ENCODE peak calls at places on chromosomes 11 and 22, in six cellular contexts. B is CD8-positive, alpha-beta T cell; U is IMR-90; O is effector memory CD4-positive, alpha-beta T cell; T is GM23248; N is cardiac muscle cell. A is an unnamed sample.
A peak's percentile ranks its signal among the peaks of the same experiment; 100 is the strongest.

GRCh38 chr11:13685461-13686108 is 17.1 kb downstream of the FAR1 start:
- DNase-seq in O (no peak), N (no peak), U (peak; percentile 15), T (peak; percentile 23), B (no peak), A (no peak)

GRCh38 chr11:42770444-42771065 is 541.2 kb upstream of the API5 start:
- DNase-seq in N (peak; percentile 40), T (peak; percentile 43), B (no peak), O (no peak), U (no peak), A (no peak)

GRCh38 chr11:2305862-2306823 is 4.3 kb downstream of the TSPAN32 start:
- DNase-seq in U (peak; percentile 85), N (no peak), T (peak; percentile 73), O (no peak), B (peak; percentile 42), A (peak; percentile 89)

GRCh38 chr11:81644239-81644840 is 1089.3 kb downstream of the FAM181B start:
- DNase-seq in U (peak; percentile 23), N (peak; percentile 75), O (no peak), B (no peak), T (peak; percentile 73), A (peak; percentile 8)

GRCh38 chr22:43060213-43060612 is 29.0 kb downstream of the TTLL1 start:
- DNase-seq in N (peak; percentile 46), O (no peak), T (peak; percentile 19), U (no peak), B (peak; percentile 21), A (no peak)

GRCh38 chr11:124766156-124766555 is 4.1 kb upstream of the ESAM start:
- DNase-seq in O (no peak), T (no peak), B (no peak), U (no peak), N (no peak), A (no peak)

GRCh38 chr11:8597182-8597581 is 3.2 kb upstream of the STK33 start:
- DNase-seq in U (peak; percentile 70), O (no peak), T (peak; percentile 93), B (no peak), N (no peak), A (no peak)

GRCh38 chr11:57751676-57752253 is at the start of gene BTBD18:
- DNase-seq in B (no peak), U (peak; percentile 58), T (peak; percentile 82), O (no peak), N (peak; percentile 70), A (no peak)

GRCh38 chr22:49299821-49300231 is 527.8 kb downstream of the BRD1 start:
- DNase-seq in O (no peak), B (peak; percentile 0), U (no peak), T (no peak), N (no peak), A (no peak)

GRCh38 chr11:130633466-130633865 is 185.0 kb downstream of the ADAMTS15 start:
- DNase-seq in U (peak; percentile 67), O (no peak), N (no peak), T (peak; percentile 23), B (no peak), A (no peak)

GRCh38 chr11:8219257-8220021 is 44.2 kb downstream of the LMO1 start:
- DNase-seq in T (peak; percentile 68), B (no peak), U (peak; percentile 55), N (peak; percentile 60), O (no peak), A (peak; percentile 56)

GRCh38 chr22:27137809-27138400 is 480.5 kb downstream of the MIAT start:
- DNase-seq in B (no peak), N (no peak), O (no peak), U (no peak), T (no peak), A (no peak)

GRCh38 chr11:92180664-92181251 is 43.9 kb upstream of the FAT3 start:
- DNase-seq in T (peak; percentile 80), U (peak; percentile 47), B (no peak), N (no peak), O (no peak), A (peak; percentile 17)

GRCh38 chr22:35328472-35328885 is 28.8 kb downstream of the TOM1 start:
- DNase-seq in T (no peak), N (no peak), B (no peak), U (no peak), O (no peak), A (no peak)

GRCh38 chr11:73312806-73313403 is 4.8 kb downstream of the ARHGEF17 start:
- DNase-seq in U (peak; percentile 72), N (no peak), B (no peak), O (no peak), T (peak; percentile 83), A (no peak)

GRCh38 chr11:9574556-9574805 is 1.0 kb downstream of the WEE1 start:
- DNase-seq in B (peak; percentile 17), U (no peak), O (no peak), T (no peak), N (no peak), A (peak; percentile 18)

GRCh38 chr22:33913188-33913587 is 7.1 kb downstream of the LARGE1 start:
- DNase-seq in O (no peak), T (no peak), B (no peak), N (no peak), U (no peak), A (no peak)

GRCh38 chr22:46653596-46653995 is 33.4 kb downstream of the GRAMD4 start:
- DNase-seq in T (no peak), N (no peak), O (no peak), B (no peak), U (no peak), A (no peak)

GRCh38 chr22:27247691-27248434 is 553.7 kb downstream of the MN1 start:
- DNase-seq in N (no peak), O (no peak), T (peak; percentile 48), B (no peak), U (no peak), A (no peak)

GRCh38 chr11:120598517-120599209 is 87.1 kb downstream of the GRIK4 start:
- DNase-seq in B (no peak), T (no peak), O (no peak), U (no peak), N (no peak), A (no peak)

GRCh38 chr11:103433380-103433779 is 324.2 kb downstream of the DYNC2H1 start:
- DNase-seq in O (no peak), B (no peak), U (peak; percentile 94), T (peak; percentile 94), N (no peak), A (peak; percentile 64)

GRCh38 chr11:3206128-3206921 is 12.3 kb downstream of the MRGPRG start:
- DNase-seq in T (no peak), U (no peak), B (no peak), N (no peak), O (no peak), A (no peak)

GRCh38 chr11:111936045-111936400 is 1.1 kb upstream of the DIXDC1 start:
- DNase-seq in T (peak; percentile 25), N (no peak), O (no peak), U (peak; percentile 46), B (no peak), A (no peak)

GRCh38 chr11:111939836-111940604 is 2.9 kb downstream of the DIXDC1 start:
- DNase-seq in T (peak; percentile 96), B (no peak), U (peak; percentile 94), O (no peak), N (no peak), A (peak; percentile 59)

GRCh38 chr11:111938687-111939160 is 1.6 kb downstream of the DIXDC1 start:
- DNase-seq in B (peak; percentile 29), T (peak; percentile 86), N (no peak), U (peak; percentile 63), O (no peak), A (peak; percentile 58)

GRCh38 chr11:111937461-111937769 is 272 bp downstream of the DIXDC1 start:
- DNase-seq in O (no peak), B (no peak), T (no peak), N (no peak), U (no peak), A (no peak)

GRCh38 chr11:111937859-111938258 is 716 bp downstream of the DIXDC1 start:
- DNase-seq in T (peak; percentile 20), U (no peak), O (no peak), N (no peak), B (no peak), A (no peak)
- H3K4me3 ChIP-seq in T (peak overlapping the region; percentile 79), U (peak overlapping the region; percentile 84), O (no peak overlapping the region), N (peak overlapping the region; percentile 47), B (no peak overlapping the region), A (peak overlapping the region; percentile 53)

GRCh38 chr22:29243874-29244446 is 23.8 kb downstream of the RHBDD3 start:
- DNase-seq in N (no peak), O (no peak), U (no peak), T (no peak), B (no peak), A (no peak)

GRCh38 chr22:29245626-29246385 is 22.0 kb downstream of the RHBDD3 start:
- DNase-seq in O (peak; percentile 35), T (peak; percentile 69), U (peak; percentile 54), B (peak; percentile 72), N (peak; percentile 74), A (peak; percentile 45)

GRCh38 chr22:29244785-29245625 is 22.8 kb downstream of the RHBDD3 start:
- DNase-seq in T (no peak), O (no peak), B (no peak), N (no peak), U (no peak), A (no peak)
- H3K36me3 ChIP-seq in T (no peaks in the 10 kb centered on the region), O (no peaks in the 10 kb centered on the region), B (no peaks in the 10 kb centered on the region), N (no peaks in the 10 kb centered on the region), U (no peaks in the 10 kb centered on the region), A (no peaks in the 10 kb centered on the region)

GRCh38 chr11:35622070-35622469 is 3.8 kb downstream of the FJX1 start:
- DNase-seq in N (peak; percentile 30), B (no peak), O (no peak), T (peak; percentile 81), U (peak; percentile 84), A (peak; percentile 52)

GRCh38 chr11:35619030-35619753 is 932 bp downstream of the FJX1 start:
- DNase-seq in T (peak; percentile 80), O (no peak), B (no peak), U (peak; percentile 37), N (no peak), A (peak; percentile 71)

GRCh38 chr11:35623708-35624168 is 5.5 kb downstream of the FJX1 start:
- DNase-seq in N (peak; percentile 36), T (peak; percentile 30), O (no peak), U (peak; percentile 94), B (no peak), A (peak; percentile 67)

GRCh38 chr11:35619754-35620640 is 1.7 kb downstream of the FJX1 start:
- DNase-seq in N (peak; percentile 56), B (no peak), U (peak; percentile 45), T (no peak), O (no peak), A (peak; percentile 43)

GRCh38 chr11:35621620-35622019 is 3.4 kb downstream of the FJX1 start:
- DNase-seq in N (no peak), O (no peak), U (no peak), B (no peak), T (no peak), A (no peak)
- H3K27me3 ChIP-seq in N (peaks cover 41% of the 10 kb centered on the region), O (peaks cover 19% of the 10 kb centered on the region), U (no peaks in the 10 kb centered on the region), B (peaks cover 25% of the 10 kb centered on the region), T (no peaks in the 10 kb centered on the region), A (no peaks in the 10 kb centered on the region)

DNA sequence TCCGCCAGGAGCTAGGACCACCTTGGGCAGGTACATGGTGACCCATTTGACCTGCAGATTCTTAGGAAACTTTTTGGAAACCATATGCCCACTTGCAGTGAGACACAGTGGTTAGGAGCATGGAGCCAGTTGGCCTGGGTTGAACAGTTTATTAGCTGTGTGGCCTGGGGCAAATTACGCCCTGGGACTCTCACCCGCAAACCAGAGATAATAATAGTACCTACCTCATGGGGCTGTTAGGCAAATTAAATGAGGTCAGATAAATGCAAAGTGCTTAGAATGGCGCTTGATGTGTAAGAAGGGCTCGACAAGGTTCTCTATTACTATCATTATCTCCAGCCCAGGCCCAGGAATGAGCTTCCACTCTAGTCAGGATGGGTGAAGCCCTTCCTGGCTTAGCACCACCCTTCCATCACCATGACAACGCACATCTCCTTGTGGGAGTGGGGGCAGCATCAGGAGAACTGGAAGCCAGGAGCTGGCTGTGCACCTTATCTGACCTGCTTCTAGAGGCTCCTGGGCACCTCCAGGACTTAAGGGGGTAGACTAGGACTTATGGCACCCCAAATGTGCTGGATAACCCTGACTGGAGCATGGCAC is 5.1 kb downstream of the SYT12 start:
- DNase-seq in T (no peak), N (no peak), B (no peak), O (no peak), U (no peak), A (no peak)
- H3K4me3 ChIP-seq in T (no peak overlapping the region), N (no peak overlapping the region), B (no peak overlapping the region), O (no peak overlapping the region), U (no peak overlapping the region), A (no peak overlapping the region)

A was measured in MG63.